ENCODE peak calls at places on chromosomes 6 and 20, in four cellular contexts. H is NCI-H1105, B is NCI-H510A treated with DMSO at 0.1 percent for 48 hours, T is HFF-Myc. M is an unnamed sample.
A peak's percentile ranks its signal among the peaks of the same experiment; 100 is the strongest.

GRCh38 chr6:71383891-71384489 is 95.4 kb downstream of the OGFRL1 start:
- DNase-seq in H (peak; percentile 13), B (peak; percentile 7), T (no peak), M (no peak)

GRCh38 chr6:56387621-56388413 is 140.4 kb upstream of the COL21A1 start:
- DNase-seq in H (peak; percentile 22), B (peak; percentile 99), T (no peak), M (no peak)

GRCh38 chr6:52399511-52400315 is 20.4 kb upstream of the EFHC1 start:
- DNase-seq in H (peak; percentile 18), B (peak; percentile 86), T (no peak), M (no peak)

GRCh38 chr20:33460711-33461110 is 17.1 kb upstream of the SNTA1 start:
- DNase-seq in H (no peak), B (no peak), T (no peak), M (no peak)

GRCh38 chr20:25987073-25987927 is 290.6 kb upstream of the ZNF337 start:
- DNase-seq in H (peak; percentile 83), B (peak; percentile 17), T (no peak), M (no peak)

GRCh38 chr6:11050735-11051134 is 6.6 kb upstream of the ELOVL2 start:
- DNase-seq in H (no peak), B (no peak), T (peak; percentile 42), M (no peak)

GRCh38 chr20:63696311-63696627 is 183 bp upstream of the TNFRSF6B start:
- DNase-seq in H (no peak), B (no peak), T (no peak), M (no peak)

GRCh38 chr6:73505142-73505541 is 15.7 kb downstream of the EEF1A1 start:
- DNase-seq in H (no peak), B (no peak), T (no peak), M (no peak)

GRCh38 chr20:38918172-38918571 is 8.0 kb upstream of the FAM83D start:
- DNase-seq in H (no peak), B (no peak), T (no peak), M (no peak)

M was measured in NCI-H2107.